ENCODE peak calls at places on chromosomes 4 and X, in four cellular contexts. B, K, U and G are unnamed samples.

GRCh38 chrX:10615931-10616780 is 4.2 kb downstream of the MID1 start:
- DNase-seq in B (peak), K (peak), U (peak), G (peak)

GRCh38 chr4:163558539-163559044 is 64.1 kb downstream of the TMA16 start:
- DNase-seq in B (peak), K (no peak), U (no peak), G (no peak)

GRCh38 chrX:109954333-109954732 is 48.6 kb upstream of the TMEM164 start:
- DNase-seq in B (no peak), K (no peak), U (no peak), G (peak)

GRCh38 chrX:112832481-112833095 is 8.0 kb downstream of the AMOT start:
- DNase-seq in B (no peak), K (no peak), U (no peak), G (no peak)

GRCh38 chr4:140857111-140857510 is 100.9 kb upstream of the TBC1D9 start:
- DNase-seq in B (no peak), K (no peak), U (no peak), G (no peak)

GRCh38 chr4:76665139-76665538 is 230.1 kb downstream of the SHROOM3 start:
- DNase-seq in B (no peak), K (peak), U (no peak), G (peak)

GRCh38 chr4:122666527-122667245 is 45.8 kb upstream of the IL21 start:
- DNase-seq in B (no peak), K (peak), U (no peak), G (peak)

GRCh38 chr4:819401-820229 is 6.3 kb downstream of the CPLX1 start:
- DNase-seq in B (no peak), K (no peak), U (no peak), G (no peak)

GRCh38 chr4:125187221-125187620 is 127.5 kb upstream of the FAT4 start:
- DNase-seq in B (no peak), K (peak), U (no peak), G (peak)

GRCh38 chr4:41646862-41647261 is 101.7 kb downstream of the PHOX2B start:
- DNase-seq in B (no peak), K (no peak), U (no peak), G (no peak)

GRCh38 chr4:174119051-174119450 is 164.4 kb downstream of the FBXO8 start:
- DNase-seq in B (no peak), K (peak), U (no peak), G (peak)

GRCh38 chrX:146224442-146224841 is 406.8 kb downstream of the SLITRK2 start:
- DNase-seq in B (no peak), K (no peak), U (no peak), G (no peak)

GRCh38 chr4:7394681-7395451 is 39.9 kb downstream of the PSAPL1 start:
- DNase-seq in B (no peak), K (no peak), U (peak), G (no peak)

GRCh38 chrX:38166478-38167083 is 54.1 kb downstream of the SRPX start:
- DNase-seq in B (peak), K (no peak), U (peak), G (no peak)

GRCh38 chr4:11232004-11232403 is 196.7 kb downstream of the HS3ST1 start:
- DNase-seq in B (no peak), K (no peak), U (no peak), G (no peak)

GRCh38 chrX:20637351-20637750 is 370.6 kb upstream of the RPS6KA3 start:
- DNase-seq in B (no peak), K (no peak), U (no peak), G (peak)

GRCh38 chrX:10174810-10175209 is 18.0 kb downstream of the CLCN4 start:
- DNase-seq in B (no peak), K (no peak), U (no peak), G (peak)

GRCh38 chr4:15652191-15652590 is 3.0 kb downstream of the FBXL5 start:
- DNase-seq in B (no peak), K (no peak), U (no peak), G (no peak)

GRCh38 chrX:118637997-118638396 is 89.4 kb upstream of the IL13RA1 start:
- DNase-seq in B (no peak), K (no peak), U (no peak), G (no peak)
- TF ChIP-seq CTCF in B (no peak), K (peak), U (no peak), G (peak)

GRCh38 chrX:119885554-119886428 is 9.9 kb upstream of the AKAP14 start:
- DNase-seq in B (peak), K (no peak), U (no peak), G (no peak)

GRCh38 chrX:119887721-119888425 is 7.8 kb upstream of the AKAP14 start:
- DNase-seq in B (peak), K (peak), U (peak), G (peak)
- H3K4me3 ChIP-seq in B (no peak), K (peak), U (peak), G (peak)

GRCh38 chr4:128682942-128683666 is 126.4 kb upstream of the JADE1 start:
- DNase-seq in B (no peak), K (no peak), U (no peak), G (no peak)

GRCh38 chr4:128688025-128688721 is 121.3 kb upstream of the JADE1 start:
- DNase-seq in B (no peak), K (no peak), U (no peak), G (no peak)

GRCh38 chr4:128686810-128687209 is 122.7 kb upstream of the JADE1 start:
- DNase-seq in B (no peak), K (no peak), U (no peak), G (no peak)

GRCh38 chr4:128686032-128686465 is 123.5 kb upstream of the JADE1 start:
- DNase-seq in B (no peak), K (no peak), U (no peak), G (no peak)

DNA sequence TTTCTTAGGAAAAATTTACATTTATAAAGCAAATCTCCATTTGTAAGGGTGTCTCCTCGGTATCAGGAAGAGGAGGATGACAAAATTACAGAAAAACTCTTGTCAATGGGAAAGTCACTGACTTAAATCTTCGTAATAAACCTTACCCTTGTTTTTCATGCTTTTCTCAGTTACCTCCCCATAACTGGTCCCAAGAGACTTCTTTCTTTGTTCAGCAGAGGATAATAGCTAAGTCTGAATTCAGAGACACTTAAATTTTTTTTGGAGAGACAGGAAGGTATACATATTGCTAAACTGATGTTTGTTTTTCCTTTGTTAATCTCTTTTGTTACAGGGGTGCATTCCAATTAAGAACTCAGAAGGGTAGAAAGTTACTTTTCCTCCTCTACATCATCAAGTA is 125.5 kb upstream of the JADE1 start:
- DNase-seq in B (no peak), K (no peak), U (no peak), G (no peak)
- TF ChIP-seq CTCF in B (no peak), K (no peak), U (no peak), G (no peak)

DNA sequence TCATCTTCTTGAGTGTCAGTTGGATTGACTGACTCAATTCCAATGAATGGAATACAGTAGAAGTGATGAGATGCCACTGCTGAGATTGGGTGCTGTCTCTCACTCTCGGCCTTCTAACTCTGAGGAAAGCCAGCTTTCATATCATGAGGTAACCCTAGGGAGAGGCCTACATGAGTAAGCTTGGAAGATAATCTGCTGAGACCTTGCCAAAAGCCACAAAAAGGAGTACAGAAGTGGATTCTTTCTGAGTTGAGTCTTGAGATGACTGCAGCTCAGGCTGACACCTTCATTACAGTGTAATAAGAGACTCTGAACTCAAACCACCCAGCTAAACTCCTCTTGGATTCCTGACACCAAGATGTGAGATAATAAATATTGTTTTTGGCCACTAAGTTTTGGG is 537.4 kb upstream of the MAGEB18 start:
- DNase-seq in B (no peak), K (no peak), U (no peak), G (no peak)
- H3K4me3 ChIP-seq in B (no peak), K (no peak), U (no peak), G (no peak)